ENCODE peak calls at places on chromosome 13, in nine cellular contexts. G is T-cell; A is caudate nucleus; J is RPMI7951; F is activated CD4-positive, alpha-beta T cell treated with anti-CD3 and anti-CD28 coated beads for 36 hours; H is dorsolateral prefrontal cortex; Q is EH; V is ELF-1; O is Kasumi-1. W is an unnamed sample.

GRCh38 chr13:110854866-110855265 is 60.0 kb downstream of the ANKRD10 start:
- DNase-seq in J (no peak), H (no peak), V (no peak), O (no peak), A (no peak), Q (no peak), F (no peak), G (no peak), W (no peak)

GRCh38 chr13:74487091-74487722 is 353.0 kb upstream of the KLF12 start:
- DNase-seq in J (no peak), V (no peak), G (no peak), H (no peak), F (no peak), A (no peak), O (no peak), Q (no peak), W (no peak)

GRCh38 chr13:114131581-114132418 is 623 bp downstream of the RASA3 start:
- DNase-seq in V (peak), O (no peak), Q (peak), F (peak), J (no peak), H (no peak), G (peak), A (no peak), W (no peak)

GRCh38 chr13:78972561-78972960 is 313.6 kb upstream of the OBI1 start:
- DNase-seq in J (no peak), A (no peak), Q (no peak), V (no peak), G (no peak), O (no peak), F (no peak), H (no peak), W (no peak)

GRCh38 chr13:42539670-42540069 is 34.3 kb upstream of the TNFSF11 start:
- DNase-seq in J (peak), V (no peak), Q (no peak), H (no peak), A (no peak), G (no peak), O (no peak), F (no peak), W (no peak)

GRCh38 chr13:98910501-98910951 is 67.3 kb downstream of the DOCK9 start:
- DNase-seq in H (no peak), A (no peak), F (peak), Q (peak), G (peak), O (no peak), J (peak), V (no peak), W (peak)

GRCh38 chr13:41054212-41054877 is 7.0 kb upstream of the WBP4 start:
- DNase-seq in O (peak), A (no peak), V (peak), J (peak), F (peak), Q (peak), H (no peak), G (peak), W (peak)

GRCh38 chr13:34303346-34303745 is 485.4 kb downstream of the RFC3 start:
- DNase-seq in H (no peak), J (no peak), G (no peak), Q (no peak), O (no peak), V (no peak), F (no peak), A (no peak), W (no peak)

GRCh38 chr13:30866692-30867669 is 39.1 kb upstream of the MEDAG start:
- DNase-seq in F (no peak), V (no peak), A (no peak), J (no peak), G (no peak), H (no peak), O (no peak), Q (no peak), W (no peak)

GRCh38 chr13:60167121-60167520 is 3.4 kb upstream of the DIAPH3 start:
- DNase-seq in A (no peak), G (no peak), F (no peak), V (peak), H (no peak), Q (no peak), J (no peak), O (no peak), W (no peak)

GRCh38 chr13:109874921-109875454 is 88.6 kb upstream of the IRS2 start:
- DNase-seq in Q (peak), A (no peak), H (no peak), F (no peak), V (no peak), G (no peak), J (no peak), O (no peak), W (no peak)

GRCh38 chr13:95707442-95708389 is 30.8 kb downstream of the DNAJC3 start:
- DNase-seq in G (no peak), F (no peak), V (no peak), O (peak), Q (no peak), H (no peak), J (no peak), A (no peak), W (no peak)

GRCh38 chr13:112857914-112858490 is 111.0 kb upstream of the MCF2L start:
- DNase-seq in G (no peak), H (no peak), F (no peak), A (no peak), O (no peak), J (no peak), V (no peak), Q (no peak), W (no peak)

GRCh38 chr13:76894401-76895110 is 8.4 kb upstream of the KCTD12 start:
- DNase-seq in V (no peak), O (peak), F (no peak), Q (no peak), J (no peak), A (no peak), H (no peak), G (no peak), W (no peak)

GRCh38 chr13:27578121-27579030 is 42.0 kb downstream of the LNX2 start:
- DNase-seq in V (peak), J (peak), O (no peak), H (no peak), A (no peak), G (no peak), Q (peak), F (no peak), W (peak)

GRCh38 chr13:52405767-52406494 is at the start of gene THSD1:
- DNase-seq in A (no peak), V (peak), O (no peak), F (peak), G (no peak), H (no peak), J (peak), Q (peak), W (no peak)

GRCh38 chr13:79393564-79394249 is 12.3 kb downstream of the RBM26 start:
- DNase-seq in H (no peak), J (no peak), V (peak), O (peak), G (peak), F (peak), A (no peak), Q (no peak), W (no peak)

GRCh38 chr13:36857273-36857672 is 38.3 kb downstream of the RFXAP start:
- DNase-seq in G (no peak), H (no peak), F (no peak), O (no peak), V (no peak), J (no peak), Q (no peak), A (no peak), W (no peak)